ENCODE peak calls at places on chromosome 13, in ten cellular contexts. One of them, this sample, is unnamed.

GRCh38 chr13:81757348-81757950 is 1416.5 kb upstream of the SPRY2 start:
- ATAC-seq in A549: no peak
- ATAC-seq in T-helper 17 cell: no peak
- ATAC-seq in right cardiac atrium: no peak
- ATAC-seq in heart left ventricle: no peak
- ATAC-seq in heart right ventricle: no peak
- ATAC-seq in left cardiac atrium: no peak
- ATAC-seq in pancreas: no peak
- ATAC-seq in GM23338: no peak
- ATAC-seq in lower lobe of right lung: no peak
- ATAC-seq in this sample: no peak

GRCh38 chr13:106709509-106709908 is 141.6 kb upstream of the ARGLU1 start:
- ATAC-seq in A549: no peak
- ATAC-seq in T-helper 17 cell: no peak
- ATAC-seq in right cardiac atrium: peak
- ATAC-seq in heart left ventricle: peak
- ATAC-seq in heart right ventricle: peak
- ATAC-seq in left cardiac atrium: peak
- ATAC-seq in pancreas: no peak
- ATAC-seq in GM23338: no peak
- ATAC-seq in lower lobe of right lung: peak
- ATAC-seq in this sample: no peak

GRCh38 chr13:77415253-77416127 is 88.6 kb upstream of the MYCBP2 start:
- ATAC-seq in A549: no peak
- ATAC-seq in T-helper 17 cell: peak
- ATAC-seq in right cardiac atrium: no peak
- ATAC-seq in heart left ventricle: no peak
- ATAC-seq in heart right ventricle: no peak
- ATAC-seq in left cardiac atrium: no peak
- ATAC-seq in pancreas: no peak
- ATAC-seq in GM23338: no peak
- ATAC-seq in lower lobe of right lung: no peak
- ATAC-seq in this sample: peak

GRCh38 chr13:77345150-77345780 is 18.4 kb upstream of the MYCBP2 start:
- ATAC-seq in A549: peak
- ATAC-seq in T-helper 17 cell: peak
- ATAC-seq in right cardiac atrium: no peak
- ATAC-seq in heart left ventricle: no peak
- ATAC-seq in heart right ventricle: no peak
- ATAC-seq in left cardiac atrium: no peak
- ATAC-seq in pancreas: no peak
- ATAC-seq in GM23338: no peak
- ATAC-seq in lower lobe of right lung: peak
- ATAC-seq in this sample: no peak

GRCh38 chr13:51151463-51151862 is 40.4 kb upstream of the C13orf42 start:
- ATAC-seq in A549: no peak
- ATAC-seq in T-helper 17 cell: no peak
- ATAC-seq in right cardiac atrium: no peak
- ATAC-seq in heart left ventricle: no peak
- ATAC-seq in heart right ventricle: no peak
- ATAC-seq in left cardiac atrium: no peak
- ATAC-seq in pancreas: peak
- ATAC-seq in GM23338: no peak
- ATAC-seq in lower lobe of right lung: no peak
- ATAC-seq in this sample: no peak

GRCh38 chr13:42354246-42355117 is 82.5 kb downstream of the AKAP11 start:
- ATAC-seq in A549: peak
- ATAC-seq in T-helper 17 cell: peak
- ATAC-seq in right cardiac atrium: peak
- ATAC-seq in heart left ventricle: peak
- ATAC-seq in heart right ventricle: no peak
- ATAC-seq in left cardiac atrium: peak
- ATAC-seq in pancreas: no peak
- ATAC-seq in GM23338: peak
- ATAC-seq in lower lobe of right lung: peak
- ATAC-seq in this sample: peak

GRCh38 chr13:48600374-48601364 is 53.1 kb upstream of the CYSLTR2 start:
- ATAC-seq in A549: no peak
- ATAC-seq in T-helper 17 cell: no peak
- ATAC-seq in right cardiac atrium: peak
- ATAC-seq in heart left ventricle: no peak
- ATAC-seq in heart right ventricle: no peak
- ATAC-seq in left cardiac atrium: peak
- ATAC-seq in pancreas: peak
- ATAC-seq in GM23338: peak
- ATAC-seq in lower lobe of right lung: no peak
- ATAC-seq in this sample: no peak

GRCh38 chr13:68046900-68047299 is 816.8 kb upstream of the PCDH9 start:
- ATAC-seq in A549: no peak
- ATAC-seq in T-helper 17 cell: no peak
- ATAC-seq in right cardiac atrium: no peak
- ATAC-seq in heart left ventricle: no peak
- ATAC-seq in heart right ventricle: no peak
- ATAC-seq in left cardiac atrium: peak
- ATAC-seq in pancreas: no peak
- ATAC-seq in GM23338: no peak
- ATAC-seq in lower lobe of right lung: no peak
- ATAC-seq in this sample: no peak

GRCh38 chr13:50080158-50080855 is 65.1 kb downstream of the KCNRG start:
- ATAC-seq in A549: no peak
- ATAC-seq in T-helper 17 cell: peak
- ATAC-seq in right cardiac atrium: no peak
- ATAC-seq in heart left ventricle: no peak
- ATAC-seq in heart right ventricle: no peak
- ATAC-seq in left cardiac atrium: no peak
- ATAC-seq in pancreas: no peak
- ATAC-seq in GM23338: no peak
- ATAC-seq in lower lobe of right lung: no peak
- ATAC-seq in this sample: no peak

GRCh38 chr13:45544520-45544919 is 71.0 kb downstream of the ERICH6B start:
- ATAC-seq in A549: no peak
- ATAC-seq in T-helper 17 cell: no peak
- ATAC-seq in right cardiac atrium: no peak
- ATAC-seq in heart left ventricle: no peak
- ATAC-seq in heart right ventricle: no peak
- ATAC-seq in left cardiac atrium: no peak
- ATAC-seq in pancreas: no peak
- ATAC-seq in GM23338: peak
- ATAC-seq in lower lobe of right lung: no peak
- ATAC-seq in this sample: no peak

GRCh38 chr13:33218426-33218825 is 67.1 kb downstream of the STARD13 start:
- ATAC-seq in A549: no peak
- ATAC-seq in T-helper 17 cell: no peak
- ATAC-seq in right cardiac atrium: no peak
- ATAC-seq in heart left ventricle: no peak
- ATAC-seq in heart right ventricle: no peak
- ATAC-seq in left cardiac atrium: no peak
- ATAC-seq in pancreas: no peak
- ATAC-seq in GM23338: no peak
- ATAC-seq in lower lobe of right lung: no peak
- ATAC-seq in this sample: peak

GRCh38 chr13:59086147-59086546 is 1077.6 kb downstream of the DIAPH3 start:
- ATAC-seq in A549: no peak
- ATAC-seq in T-helper 17 cell: no peak
- ATAC-seq in right cardiac atrium: no peak
- ATAC-seq in heart left ventricle: no peak
- ATAC-seq in heart right ventricle: no peak
- ATAC-seq in left cardiac atrium: no peak
- ATAC-seq in pancreas: no peak
- ATAC-seq in GM23338: no peak
- ATAC-seq in lower lobe of right lung: no peak
- ATAC-seq in this sample: no peak

GRCh38 chr13:42174344-42175162 is 97.4 kb upstream of the AKAP11 start:
- ATAC-seq in A549: no peak
- ATAC-seq in T-helper 17 cell: no peak
- ATAC-seq in right cardiac atrium: no peak
- ATAC-seq in heart left ventricle: no peak
- ATAC-seq in heart right ventricle: no peak
- ATAC-seq in left cardiac atrium: no peak
- ATAC-seq in pancreas: no peak
- ATAC-seq in GM23338: no peak
- ATAC-seq in lower lobe of right lung: no peak
- ATAC-seq in this sample: peak

GRCh38 chr13:113305208-113305607 is 8.2 kb downstream of the LAMP1 start:
- ATAC-seq in A549: no peak
- ATAC-seq in T-helper 17 cell: no peak
- ATAC-seq in right cardiac atrium: peak
- ATAC-seq in heart left ventricle: peak
- ATAC-seq in heart right ventricle: no peak
- ATAC-seq in left cardiac atrium: peak
- ATAC-seq in pancreas: no peak
- ATAC-seq in GM23338: no peak
- ATAC-seq in lower lobe of right lung: peak
- ATAC-seq in this sample: peak

GRCh38 chr13:112521073-112521685 is 66.8 kb downstream of the TUBGCP3 start:
- ATAC-seq in A549: no peak
- ATAC-seq in T-helper 17 cell: no peak
- ATAC-seq in right cardiac atrium: no peak
- ATAC-seq in heart left ventricle: no peak
- ATAC-seq in heart right ventricle: no peak
- ATAC-seq in left cardiac atrium: no peak
- ATAC-seq in pancreas: no peak
- ATAC-seq in GM23338: no peak
- ATAC-seq in lower lobe of right lung: no peak
- ATAC-seq in this sample: no peak

GRCh38 chr13:104779311-104779710 is 1713.1 kb upstream of the SLC10A2 start:
- ATAC-seq in A549: no peak
- ATAC-seq in T-helper 17 cell: no peak
- ATAC-seq in right cardiac atrium: no peak
- ATAC-seq in heart left ventricle: no peak
- ATAC-seq in heart right ventricle: no peak
- ATAC-seq in left cardiac atrium: no peak
- ATAC-seq in pancreas: no peak
- ATAC-seq in GM23338: peak
- ATAC-seq in lower lobe of right lung: no peak
- ATAC-seq in this sample: no peak

GRCh38 chr13:25973576-25973975 is 78.2 kb downstream of the SHISA2 start:
- ATAC-seq in A549: no peak
- ATAC-seq in T-helper 17 cell: peak
- ATAC-seq in right cardiac atrium: no peak
- ATAC-seq in heart left ventricle: no peak
- ATAC-seq in heart right ventricle: no peak
- ATAC-seq in left cardiac atrium: no peak
- ATAC-seq in pancreas: no peak
- ATAC-seq in GM23338: no peak
- ATAC-seq in lower lobe of right lung: no peak
- ATAC-seq in this sample: no peak

GRCh38 chr13:50275392-50276063 is 260.3 kb downstream of the KCNRG start:
- ATAC-seq in A549: no peak
- ATAC-seq in T-helper 17 cell: no peak
- ATAC-seq in right cardiac atrium: no peak
- ATAC-seq in heart left ventricle: no peak
- ATAC-seq in heart right ventricle: no peak
- ATAC-seq in left cardiac atrium: no peak
- ATAC-seq in pancreas: peak
- ATAC-seq in GM23338: no peak
- ATAC-seq in lower lobe of right lung: peak
- ATAC-seq in this sample: peak

GRCh38 chr13:91323349-91323748 is 24.1 kb upstream of the MIR17HG start:
- ATAC-seq in A549: no peak
- ATAC-seq in T-helper 17 cell: peak
- ATAC-seq in right cardiac atrium: no peak
- ATAC-seq in heart left ventricle: no peak
- ATAC-seq in heart right ventricle: no peak
- ATAC-seq in left cardiac atrium: no peak
- ATAC-seq in pancreas: no peak
- ATAC-seq in GM23338: no peak
- ATAC-seq in lower lobe of right lung: no peak
- ATAC-seq in this sample: no peak

GRCh38 chr13:79538757-79539156 is 57.8 kb downstream of the NDFIP2 start:
- ATAC-seq in A549: no peak
- ATAC-seq in T-helper 17 cell: no peak
- ATAC-seq in right cardiac atrium: no peak
- ATAC-seq in heart left ventricle: no peak
- ATAC-seq in heart right ventricle: no peak
- ATAC-seq in left cardiac atrium: no peak
- ATAC-seq in pancreas: no peak
- ATAC-seq in GM23338: no peak
- ATAC-seq in lower lobe of right lung: no peak
- ATAC-seq in this sample: no peak

GRCh38 chr13:45602183-45602582 is 13.4 kb downstream of the ERICH6B start:
- ATAC-seq in A549: no peak
- ATAC-seq in T-helper 17 cell: no peak
- ATAC-seq in right cardiac atrium: no peak
- ATAC-seq in heart left ventricle: no peak
- ATAC-seq in heart right ventricle: no peak
- ATAC-seq in left cardiac atrium: peak
- ATAC-seq in pancreas: no peak
- ATAC-seq in GM23338: no peak
- ATAC-seq in lower lobe of right lung: no peak
- ATAC-seq in this sample: no peak

GRCh38 chr13:81872581-81872980 is 1531.7 kb upstream of the SPRY2 start:
- ATAC-seq in A549: no peak
- ATAC-seq in T-helper 17 cell: no peak
- ATAC-seq in right cardiac atrium: no peak
- ATAC-seq in heart left ventricle: no peak
- ATAC-seq in heart right ventricle: no peak
- ATAC-seq in left cardiac atrium: no peak
- ATAC-seq in pancreas: no peak
- ATAC-seq in GM23338: peak
- ATAC-seq in lower lobe of right lung: no peak
- ATAC-seq in this sample: no peak

GRCh38 chr13:113982296-113982661 is 8.4 kb upstream of the C13orf46 start:
- ATAC-seq in A549: no peak
- ATAC-seq in T-helper 17 cell: no peak
- ATAC-seq in right cardiac atrium: peak
- ATAC-seq in heart left ventricle: peak
- ATAC-seq in heart right ventricle: no peak
- ATAC-seq in left cardiac atrium: no peak
- ATAC-seq in pancreas: no peak
- ATAC-seq in GM23338: no peak
- ATAC-seq in lower lobe of right lung: no peak
- ATAC-seq in this sample: peak

GRCh38 chr13:49731766-49732165 is 40.5 kb upstream of the EBPL start:
- ATAC-seq in A549: no peak
- ATAC-seq in T-helper 17 cell: no peak
- ATAC-seq in right cardiac atrium: peak
- ATAC-seq in heart left ventricle: peak
- ATAC-seq in heart right ventricle: no peak
- ATAC-seq in left cardiac atrium: peak
- ATAC-seq in pancreas: no peak
- ATAC-seq in GM23338: no peak
- ATAC-seq in lower lobe of right lung: no peak
- ATAC-seq in this sample: no peak

GRCh38 chr13:51895906-51896888 is 34.4 kb downstream of the CCDC70 start:
- ATAC-seq in A549: peak
- ATAC-seq in T-helper 17 cell: peak
- ATAC-seq in right cardiac atrium: peak
- ATAC-seq in heart left ventricle: peak
- ATAC-seq in heart right ventricle: peak
- ATAC-seq in left cardiac atrium: peak
- ATAC-seq in pancreas: peak
- ATAC-seq in GM23338: peak
- ATAC-seq in lower lobe of right lung: peak
- ATAC-seq in this sample: peak

GRCh38 chr13:112255550-112256120 is 120.5 kb upstream of the SPACA7 start:
- ATAC-seq in A549: no peak
- ATAC-seq in T-helper 17 cell: no peak
- ATAC-seq in right cardiac atrium: no peak
- ATAC-seq in heart left ventricle: no peak
- ATAC-seq in heart right ventricle: no peak
- ATAC-seq in left cardiac atrium: no peak
- ATAC-seq in pancreas: no peak
- ATAC-seq in GM23338: no peak
- ATAC-seq in lower lobe of right lung: no peak
- ATAC-seq in this sample: no peak

GRCh38 chr13:80454245-80454644 is 113.3 kb upstream of the SPRY2 start:
- ATAC-seq in A549: no peak
- ATAC-seq in T-helper 17 cell: peak
- ATAC-seq in right cardiac atrium: no peak
- ATAC-seq in heart left ventricle: no peak
- ATAC-seq in heart right ventricle: no peak
- ATAC-seq in left cardiac atrium: no peak
- ATAC-seq in pancreas: no peak
- ATAC-seq in GM23338: no peak
- ATAC-seq in lower lobe of right lung: peak
- ATAC-seq in this sample: no peak

GRCh38 chr13:68358218-68358817 is 1128.2 kb upstream of the PCDH9 start:
- ATAC-seq in A549: no peak
- ATAC-seq in T-helper 17 cell: no peak
- ATAC-seq in right cardiac atrium: no peak
- ATAC-seq in heart left ventricle: no peak
- ATAC-seq in heart right ventricle: no peak
- ATAC-seq in left cardiac atrium: no peak
- ATAC-seq in pancreas: no peak
- ATAC-seq in GM23338: no peak
- ATAC-seq in lower lobe of right lung: no peak
- ATAC-seq in this sample: no peak